ENCODE peak calls at places on chromosomes 4 and X, in four cellular contexts. X is CD4-positive, CD25-positive, alpha-beta regulatory T cell; T is brain microvascular endothelial cell; W is left ventricle myocardium inferior. B is an unnamed sample. For H3K27me3, the result is how much of the 10 kb centered on the place peaks cover.

GRCh38 chrX:39969099-39969825 is 128.5 kb downstream of the BCOR start:
- DNase-seq in X (peak), W (no peak), T (no peak), B (no peak)

GRCh38 chrX:135170877-135171519 is at the start of gene CT55:
- DNase-seq in T (no peak), W (no peak), X (no peak), B (no peak)

GRCh38 chr4:165151734-165152133 is 39.1 kb upstream of the TMEM192 start:
- DNase-seq in X (no peak), W (no peak), T (no peak), B (no peak)

GRCh38 chr4:21726255-21726815 is 222.2 kb downstream of the KCNIP4 start:
- DNase-seq in X (no peak), T (peak), W (no peak), B (no peak)

GRCh38 chrX:50536955-50537354 is 66.3 kb upstream of the DGKK start:
- DNase-seq in W (no peak), X (no peak), T (no peak), B (no peak)

GRCh38 chr4:55768291-55768690 is 51.3 kb upstream of the EXOC1L start:
- DNase-seq in X (no peak), W (no peak), T (peak), B (no peak)

GRCh38 chrX:45506149-45506768 is 305.6 kb upstream of the DIPK2B start:
- DNase-seq in T (no peak), X (no peak), W (no peak), B (no peak)

GRCh38 chr4:109848501-109848900 is 594 bp downstream of the LRIT3 start:
- DNase-seq in T (no peak), X (no peak), W (no peak), B (no peak)

GRCh38 chr4:56613101-56613862 is 67.8 kb downstream of the HOPX start:
- DNase-seq in X (no peak), W (no peak), T (peak), B (no peak)

GRCh38 chr4:101708640-101709039 is 81.9 kb upstream of the BANK1 start:
- DNase-seq in X (no peak), W (no peak), T (no peak), B (no peak)

GRCh38 chrX:41033299-41033698 is 51.9 kb upstream of the USP9X start:
- DNase-seq in T (no peak), W (no peak), X (no peak), B (no peak)

GRCh38 chr4:153152453-153153338 is 51.5 kb upstream of the TRIM2 start:
- DNase-seq in W (peak), T (no peak), X (peak), B (peak)

GRCh38 chr4:160299177-160299576 is 1196.3 kb downstream of the RAPGEF2 start:
- DNase-seq in W (no peak), X (no peak), T (no peak), B (no peak)

GRCh38 chr4:118746251-118746919 is 61.2 kb downstream of the METTL14 start:
- DNase-seq in X (no peak), T (no peak), W (peak), B (peak)

GRCh38 chr4:16198271-16198670 is 28.0 kb downstream of the TAPT1 start:
- DNase-seq in W (no peak), X (no peak), T (no peak), B (no peak)

GRCh38 chrX:39336709-39337294 is 535.5 kb downstream of the MID1IP1 start:
- DNase-seq in W (no peak), X (peak), T (no peak), B (no peak)

GRCh38 chr4:151462554-151462953 is 53.6 kb downstream of the FHIP1A start:
- DNase-seq in W (no peak), X (no peak), T (no peak), B (no peak)

GRCh38 chr4:151458148-151458547 is 49.2 kb downstream of the FHIP1A start:
- DNase-seq in X (no peak), T (no peak), W (no peak), B (no peak)

GRCh38 chr4:151455212-151455611 is 46.2 kb downstream of the FHIP1A start:
- DNase-seq in W (no peak), T (no peak), X (no peak), B (no peak)

GRCh38 chr4:151460434-151460833 is 51.5 kb downstream of the FHIP1A start:
- DNase-seq in X (no peak), W (no peak), T (no peak), B (no peak)

GRCh38 chr4:151459380-151459779 is 50.4 kb downstream of the FHIP1A start:
- DNase-seq in T (no peak), W (no peak), X (no peak), B (no peak)
- H3K27ac ChIP-seq in T (no peak), W (no peak), X (no peak), B (no peak)

DNA sequence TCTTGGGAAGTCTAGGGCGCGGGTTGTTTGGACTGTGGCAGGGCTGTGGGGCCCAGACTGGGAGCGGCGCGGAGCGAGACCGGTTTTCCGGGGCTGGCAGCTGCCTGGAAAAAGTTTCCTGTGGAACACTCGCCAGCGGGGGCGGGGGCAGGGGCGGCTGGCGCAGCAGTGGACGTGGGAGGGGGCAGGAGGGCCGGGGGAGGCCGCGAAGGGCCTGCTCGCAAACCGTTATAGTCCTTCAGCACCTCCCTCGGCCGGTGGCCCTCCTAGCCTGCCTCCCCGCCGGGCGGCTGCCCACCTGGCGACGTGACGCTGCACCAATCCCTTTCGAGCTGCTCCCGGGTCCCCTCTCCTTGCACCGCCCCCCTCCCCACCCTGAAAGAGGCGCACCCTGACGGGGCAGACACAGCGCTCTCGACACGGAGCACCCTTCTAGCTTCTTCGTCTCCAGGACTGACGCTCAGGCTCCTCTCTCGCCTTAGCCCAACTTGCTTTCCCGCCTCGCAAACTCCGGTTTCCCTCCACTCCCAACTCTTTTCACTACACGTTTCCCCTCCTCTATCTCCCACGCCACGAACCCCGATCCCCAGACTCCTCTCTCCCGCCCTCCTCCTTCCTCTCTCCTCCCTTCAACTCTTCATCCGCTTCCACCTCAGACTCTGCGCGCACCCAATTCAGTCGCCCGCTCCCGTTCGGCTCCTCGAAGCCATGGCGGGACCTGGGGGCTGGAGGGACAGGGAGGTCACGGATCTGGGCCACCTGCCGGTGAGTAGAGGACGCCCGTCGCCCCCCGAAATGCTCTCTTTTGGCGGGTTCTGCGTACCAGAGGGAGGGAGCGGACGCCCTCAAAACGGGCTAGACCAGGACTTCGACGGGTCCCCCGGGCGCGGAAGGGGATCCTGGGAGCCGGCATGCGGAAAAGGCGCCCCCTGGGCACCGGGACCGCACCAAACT is at the start of gene NRK:
- DNase-seq in T (peak), W (peak), X (no peak), B (peak)
- H3K27me3 ChIP-seq in T (under half), W (under half), X (under half), B (under half)

GRCh38 chrX:370963-371745 is 15.6 kb downstream of the PPP2R3B start:
- DNase-seq in W (no peak), X (no peak), T (no peak), B (no peak)

GRCh38 chrX:373641-374471 is 12.9 kb downstream of the PPP2R3B start:
- DNase-seq in W (peak), X (peak), T (no peak), B (peak)

GRCh38 chrX:374566-374965 is 12.1 kb downstream of the PPP2R3B start:
- DNase-seq in X (no peak), T (no peak), W (no peak), B (peak)

GRCh38 chrX:371907-372306 is 14.8 kb downstream of the PPP2R3B start:
- DNase-seq in T (no peak), X (no peak), W (no peak), B (peak)

GRCh38 chrX:372856-373640 is 13.7 kb downstream of the PPP2R3B start:
- DNase-seq in T (no peak), X (no peak), W (no peak), B (peak)
- H3K27ac ChIP-seq in T (no peak), X (no peak), W (peak), B (peak)

GRCh38 chrX:2408856-2409255 is 91.9 kb downstream of the DHRSX start:
- DNase-seq in T (no peak), W (no peak), X (no peak), B (no peak)
- H3K27me3 ChIP-seq in T (under half), W (under half), X (under half), B (under half)

GRCh38 chrX:46793386-46794143 is 34.6 kb upstream of the SLC9A7 start:
- DNase-seq in X (no peak), W (no peak), T (no peak), B (no peak)

GRCh38 chrX:46788902-46789301 is 30.0 kb upstream of the SLC9A7 start:
- DNase-seq in W (no peak), T (peak), X (no peak), B (no peak)

GRCh38 chrX:46796574-46797191 is 37.8 kb upstream of the SLC9A7 start:
- DNase-seq in X (peak), T (peak), W (peak), B (peak)

GRCh38 chrX:46792826-46793195 is 33.9 kb upstream of the SLC9A7 start:
- DNase-seq in T (no peak), X (no peak), W (no peak), B (no peak)

DNA sequence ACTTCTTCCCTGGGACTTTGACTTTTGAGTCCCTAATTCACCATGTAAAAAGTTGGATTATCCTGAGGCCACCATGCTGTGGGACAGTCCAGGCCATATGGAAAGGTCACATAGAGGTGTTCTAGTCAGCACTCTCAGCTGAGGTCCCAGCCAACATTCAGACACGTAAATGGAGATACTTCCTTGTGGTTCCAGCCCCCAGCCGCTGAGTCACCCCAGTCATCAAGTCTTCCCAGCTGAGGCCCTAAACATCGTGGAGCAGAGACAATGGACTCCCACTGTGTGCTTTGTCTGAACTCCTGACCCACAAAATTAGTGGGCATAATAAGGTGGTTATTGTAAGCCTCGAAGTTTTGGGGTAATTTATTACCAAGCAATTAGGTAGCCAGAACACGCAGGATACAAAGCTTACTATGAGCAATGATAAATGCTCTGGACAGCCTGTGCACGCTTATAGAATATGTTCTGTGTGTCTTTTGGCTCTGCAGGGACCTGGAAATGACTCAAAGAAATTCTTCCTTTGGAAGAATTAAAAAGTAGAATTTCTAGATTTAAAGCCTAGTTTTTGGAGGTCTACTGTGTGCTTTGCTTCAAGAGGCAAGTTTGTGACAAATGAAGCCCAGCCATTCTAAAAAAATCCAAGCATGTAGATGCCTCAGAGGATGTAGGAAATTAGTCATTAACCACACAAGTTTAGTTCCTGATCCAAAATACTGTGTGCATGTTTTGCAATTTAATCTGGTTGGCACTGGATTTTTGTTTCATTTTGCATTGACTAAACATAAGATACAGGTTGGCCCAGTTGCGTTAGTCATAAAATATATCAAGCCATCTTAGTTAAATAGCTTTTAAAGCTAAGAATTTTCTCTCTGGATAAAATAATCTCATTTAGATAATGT is 33.3 kb upstream of the SLC9A7 start:
- DNase-seq in T (peak), X (no peak), W (no peak), B (no peak)
- H3K27ac ChIP-seq in T (peak), X (no peak), W (no peak), B (no peak)

GRCh38 chrX:154799554-154800348 is 5.5 kb downstream of the MPP1 start:
- DNase-seq in X (no peak), W (no peak), T (no peak), B (peak)
- H3K27me3 ChIP-seq in X (under half), W (under half), T (under half), B (under half)

GRCh38 chr4:41468122-41468521 is 69.8 kb upstream of the LIMCH1 start:
- DNase-seq in X (no peak), W (no peak), T (no peak), B (no peak)

GRCh38 chr4:41460641-41461040 is 77.3 kb upstream of the LIMCH1 start:
- DNase-seq in X (no peak), W (no peak), T (no peak), B (no peak)

GRCh38 chr4:41466249-41466648 is 71.7 kb upstream of the LIMCH1 start:
- DNase-seq in X (no peak), T (no peak), W (no peak), B (no peak)

GRCh38 chr4:41471126-41471665 is 66.8 kb upstream of the LIMCH1 start:
- DNase-seq in T (no peak), W (no peak), X (no peak), B (no peak)

DNA sequence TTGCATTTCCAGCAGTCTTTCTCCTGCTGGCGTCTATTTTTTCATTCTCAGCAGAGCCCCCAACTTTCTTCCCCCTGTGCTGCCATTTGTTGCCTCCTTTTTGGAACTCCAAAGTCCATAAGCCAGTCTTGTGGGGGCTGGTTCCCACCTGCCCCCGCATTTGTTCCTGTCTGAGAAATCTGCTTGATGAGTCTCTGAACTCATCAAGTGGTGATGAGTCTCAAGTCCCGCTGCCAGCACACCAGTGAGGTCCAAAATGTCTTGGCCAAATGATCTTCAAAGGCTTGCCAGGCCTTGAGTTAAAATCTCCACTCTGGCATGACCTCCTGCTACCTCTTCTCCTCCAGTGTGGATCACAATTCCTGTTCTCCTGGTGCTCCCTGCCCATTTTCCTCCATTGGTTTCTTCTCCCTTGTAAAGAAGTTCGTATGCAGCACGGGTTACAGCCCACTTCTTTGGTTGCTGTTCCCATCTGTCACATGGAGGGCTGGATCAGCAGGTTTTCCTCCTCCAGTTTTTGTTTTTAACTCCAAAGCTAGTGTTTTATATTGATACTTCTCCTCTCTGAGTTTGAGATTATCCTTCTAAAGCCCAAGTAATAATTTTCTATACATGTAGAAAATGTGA is 72.7 kb upstream of the LIMCH1 start:
- DNase-seq in X (no peak), T (no peak), W (no peak), B (no peak)
- H3K27ac ChIP-seq in X (no peak), T (no peak), W (no peak), B (no peak)

GRCh38 chrX:11531226-11531625 is 134.5 kb downstream of the ARHGAP6 start:
- DNase-seq in W (no peak), X (no peak), T (no peak), B (no peak)
- H3K27me3 ChIP-seq in W (under half), X (under half), T (under half), B (under half)

B was measured in right cardiac atrium.